ENCODE peak calls at places on chromosomes 11 and 22, in five cellular contexts. I is GM20000, W is epithelial cell of prostate, B is kidney glomerular epithelial cell, Q is skeletal muscle cell. E is an unnamed sample.

GRCh38 chr22:34111210-34111824 is 191.0 kb upstream of the LARGE1 start:
- DNase-seq in I (peak; percentile 49), W (no peak), B (peak; percentile 16), Q (no peak), E (peak; percentile 72)

GRCh38 chr11:93727985-93728791 is 13.1 kb downstream of the TAF1D start:
- DNase-seq in I (no peak), W (no peak), B (no peak), Q (peak; percentile 23), E (peak; percentile 78)

GRCh38 chr11:130602700-130603584 is 154.5 kb downstream of the ADAMTS15 start:
- DNase-seq in I (no peak), W (no peak), B (no peak), Q (no peak), E (no peak)

GRCh38 chr22:50306753-50307749 is at the start of gene PLXNB2:
- DNase-seq in I (peak; percentile 95), W (no peak), B (no peak), Q (no peak), E (peak; percentile 89)

GRCh38 chr11:116193321-116194114 is 579.3 kb downstream of the BUD13 start:
- DNase-seq in I (no peak), W (no peak), B (peak; percentile 61), Q (no peak), E (no peak)

GRCh38 chr11:17932472-17932871 is 80.4 kb downstream of the SERGEF start:
- DNase-seq in I (no peak), W (no peak), B (no peak), Q (no peak), E (no peak)

GRCh38 chr11:126159719-126160344 is 51.6 kb downstream of the RPUSD4 start:
- DNase-seq in I (no peak), W (no peak), B (no peak), Q (no peak), E (no peak)

GRCh38 chr22:35568751-35569725 is 28.4 kb downstream of the RASD2 start:
- DNase-seq in I (no peak), W (no peak), B (no peak), Q (no peak), E (no peak)

GRCh38 chr11:67420147-67420645 is 4.7 kb downstream of the CARNS1 start:
- DNase-seq in I (no peak), W (no peak), B (no peak), Q (no peak), E (no peak)

GRCh38 chr22:17997456-17997855 is 26.9 kb downstream of the MICAL3 start:
- DNase-seq in I (no peak), W (no peak), B (peak; percentile 65), Q (no peak), E (peak; percentile 51)

GRCh38 chr11:47272706-47273105 is 2.8 kb downstream of the MADD start:
- DNase-seq in I (no peak), W (no peak), B (no peak), Q (no peak), E (peak; percentile 78)

GRCh38 chr11:113163291-113164030 is 150.9 kb upstream of the TTC12 start:
- DNase-seq in I (no peak), W (no peak), B (no peak), Q (peak; percentile 32), E (no peak)

GRCh38 chr11:75562048-75562835 is at the start of gene SERPINH1:
- DNase-seq in I (peak; percentile 94), W (no peak), B (peak; percentile 82), Q (peak; percentile 65), E (peak; percentile 90)

GRCh38 chr22:44245867-44246266 is 65.1 kb downstream of the PARVG start:
- DNase-seq in I (no peak), W (no peak), B (no peak), Q (no peak), E (no peak)

GRCh38 chr11:28704801-28705200 is 596.6 kb downstream of the METTL15 start:
- DNase-seq in I (no peak), W (no peak), B (no peak), Q (no peak), E (no peak)

GRCh38 chr11:113313601-113314000 is 782 bp upstream of the TTC12 start:
- DNase-seq in I (no peak), W (no peak), B (no peak), Q (no peak), E (no peak)

GRCh38 chr11:19370100-19370861 is 129.5 kb upstream of the E2F8 start:
- DNase-seq in I (no peak), W (peak; percentile 69), B (peak; percentile 23), Q (peak; percentile 90), E (no peak)

GRCh38 chr11:16923987-16924386 is 90.2 kb downstream of the PLEKHA7 start:
- DNase-seq in I (peak; percentile 56), W (no peak), B (no peak), Q (no peak), E (no peak)

GRCh38 chr22:43890901-43891331 is 897 bp downstream of the PNPLA5 start:
- DNase-seq in I (no peak), W (no peak), B (no peak), Q (no peak), E (no peak)

GRCh38 chr11:102810943-102811528 is 13.1 kb upstream of the MMP1 start:
- DNase-seq in I (no peak), W (no peak), B (peak; percentile 32), Q (no peak), E (peak; percentile 57)

GRCh38 chr22:32331236-32331917 is 26.3 kb upstream of the RFPL3 start:
- DNase-seq in I (no peak), W (no peak), B (no peak), Q (no peak), E (no peak)

GRCh38 chr11:71283960-71284359 is 31.6 kb upstream of the SHANK2 start:
- DNase-seq in I (no peak), W (peak; percentile 41), B (no peak), Q (no peak), E (no peak)

GRCh38 chr11:129643031-129643721 is 172.5 kb upstream of the TMEM45B start:
- DNase-seq in I (no peak), W (peak; percentile 99), B (peak; percentile 20), Q (peak; percentile 68), E (no peak)

GRCh38 chr11:15745266-15745665 is 611.1 kb downstream of the SOX6 start:
- DNase-seq in I (no peak), W (no peak), B (no peak), Q (no peak), E (no peak)

GRCh38 chr11:73538381-73538872 is 59.5 kb downstream of the FAM168A start:
- DNase-seq in I (peak; percentile 50), W (no peak), B (no peak), Q (no peak), E (no peak)

GRCh38 chr11:22711880-22712279 is 45.5 kb downstream of the GAS2 start:
- DNase-seq in I (no peak), W (no peak), B (no peak), Q (no peak), E (no peak)

GRCh38 chr11:40170076-40170475 is 1289.4 kb downstream of the LRRC4C start:
- DNase-seq in I (no peak), W (no peak), B (peak; percentile 21), Q (no peak), E (no peak)

GRCh38 chr11:76459299-76459698 is 14.5 kb downstream of the EMSY start:
- DNase-seq in I (no peak), W (no peak), B (no peak), Q (no peak), E (no peak)

GRCh38 chr11:94753630-94754029 is 14.5 kb upstream of the AMOTL1 start:
- DNase-seq in I (no peak), W (no peak), B (no peak), Q (no peak), E (no peak)

GRCh38 chr11:130145975-130146776 is 13.4 kb upstream of the ST14 start:
- DNase-seq in I (no peak), W (peak; percentile 94), B (peak; percentile 11), Q (no peak), E (no peak)

GRCh38 chr11:86594746-86595145 is 77.7 kb downstream of the ME3 start:
- DNase-seq in I (no peak), W (peak; percentile 59), B (peak; percentile 75), Q (no peak), E (no peak)

GRCh38 chr11:65128182-65129145 is 5.9 kb downstream of the SYVN1 start:
- DNase-seq in I (no peak), W (no peak), B (no peak), Q (no peak), E (peak; percentile 57)

GRCh38 chr22:32589007-32589406 is 114.4 kb downstream of the FBXO7 start:
- DNase-seq in I (no peak), W (no peak), B (no peak), Q (no peak), E (no peak)

GRCh38 chr22:24232725-24233124 is 12.2 kb downstream of the GGT5 start:
- DNase-seq in I (no peak), W (no peak), B (no peak), Q (no peak), E (no peak)

GRCh38 chr11:68009391-68010000 is 631 bp upstream of the ALDH3B1 start:
- DNase-seq in I (peak; percentile 58), W (no peak), B (peak; percentile 55), Q (no peak), E (peak; percentile 77)

GRCh38 chr11:17351510-17352176 is at the start of gene NCR3LG1:
- DNase-seq in I (peak; percentile 54), W (no peak), B (peak; percentile 28), Q (peak; percentile 43), E (peak; percentile 87)

GRCh38 chr11:10323793-10324170 is 18.9 kb downstream of the ADM start:
- DNase-seq in I (no peak), W (no peak), B (peak; percentile 11), Q (no peak), E (no peak)